ENCODE peak calls at places on chromosomes 5 and 9, in five cellular contexts. O is activated naive CD4-positive, alpha-beta T cell; Y is fibroblast of pulmonary artery; I is MM.1S; C is NCI-H2029 treated with DMSO at 0.1 percent for 48 hours. T is an unnamed sample.

GRCh38 chr5:74903165-74903787 is 37.1 kb upstream of the FAM169A start:
- DNase-seq in O (no peak), Y (peak), I (peak), C (no peak), T (peak)

GRCh38 chr5:179278119-179278518 is 67.1 kb downstream of the ADAMTS2 start:
- DNase-seq in O (no peak), Y (no peak), I (no peak), C (no peak), T (no peak)

GRCh38 chr9:70479880-70480291 is 65.4 kb upstream of the KLF9 start:
- DNase-seq in O (no peak), Y (peak), I (no peak), C (no peak), T (peak)

GRCh38 chr5:172920447-172920849 is 38.8 kb upstream of the RPL26L1 start:
- DNase-seq in O (no peak), Y (peak), I (no peak), C (no peak), T (peak)

GRCh38 chr5:56152437-56152836 is 80.7 kb downstream of the ANKRD55 start:
- DNase-seq in O (no peak), Y (no peak), I (peak), C (no peak), T (peak)

GRCh38 chr9:98880311-98881015 is 63.2 kb upstream of the COL15A1 start:
- DNase-seq in O (no peak), Y (no peak), I (no peak), C (no peak), T (no peak)

GRCh38 chr9:114339130-114339908 is 9.7 kb downstream of the ORM2 start:
- DNase-seq in O (peak), Y (peak), I (peak), C (no peak), T (peak)

GRCh38 chr5:153463806-153464205 is 26.7 kb upstream of the GRIA1 start:
- DNase-seq in O (no peak), Y (peak), I (no peak), C (no peak), T (no peak)

GRCh38 chr5:18113724-18114123 is 479.5 kb downstream of the TAF11L14 start:
- DNase-seq in O (no peak), Y (peak), I (no peak), C (no peak), T (no peak)

GRCh38 chr9:115292584-115293271 is 174.8 kb upstream of the TNC start:
- DNase-seq in O (no peak), Y (no peak), I (no peak), C (no peak), T (no peak)

GRCh38 chr9:37290881-37291485 is 131.5 kb upstream of the GRHPR start:
- DNase-seq in O (no peak), Y (peak), I (no peak), C (no peak), T (peak)

GRCh38 chr5:73120222-73121108 is at the start of gene TMEM171:
- DNase-seq in O (no peak), Y (peak), I (no peak), C (no peak), T (peak)

GRCh38 chr5:106019271-106019670 is 1651.5 kb downstream of the EFNA5 start:
- DNase-seq in O (no peak), Y (peak), I (no peak), C (peak), T (no peak)

GRCh38 chr9:78879324-78880100 is 582.6 kb downstream of the PSAT1 start:
- DNase-seq in O (no peak), Y (no peak), I (no peak), C (no peak), T (no peak)

GRCh38 chr9:121300283-121301119 is 32.5 kb downstream of the GSN start:
- DNase-seq in O (no peak), Y (no peak), I (no peak), C (no peak), T (no peak)

GRCh38 chr9:37574996-37575395 is 1.2 kb downstream of the FBXO10 start:
- DNase-seq in O (no peak), Y (no peak), I (no peak), C (no peak), T (no peak)

GRCh38 chr5:148866024-148866423 is 39.6 kb downstream of the ADRB2 start:
- DNase-seq in O (no peak), Y (no peak), I (no peak), C (no peak), T (no peak)

GRCh38 chr5:16744164-16744880 is 127.5 kb upstream of the RETREG1 start:
- DNase-seq in O (no peak), Y (no peak), I (no peak), C (no peak), T (no peak)

GRCh38 chr5:110977927-110978326 is 93.6 kb upstream of the TSLP start:
- DNase-seq in O (no peak), Y (no peak), I (no peak), C (no peak), T (no peak)

GRCh38 chr9:89593776-89594427 is 10.9 kb upstream of the GADD45G start:
- DNase-seq in O (no peak), Y (peak), I (peak), C (peak), T (peak)

GRCh38 chr5:180366303-180366702 is 13.2 kb upstream of the GFPT2 start:
- DNase-seq in O (no peak), Y (no peak), I (no peak), C (no peak), T (peak)